ENCODE peak calls at places on chromosomes 3 and 15, in nine cellular contexts. One of them, this sample, is unnamed.

GRCh38 chr3:184693011-184693975 is 18.6 kb downstream of the MAGEF1 start:
- DNase-seq in A549: no peak
- DNase-seq in right atrium auricular region: no peak
- DNase-seq in fibroblast of mammary gland: no peak
- DNase-seq in lower leg skin: peak
- DNase-seq in uterus: no peak
- DNase-seq in HFF-Myc: no peak
- DNase-seq in heart left ventricle: no peak
- DNase-seq in heart right ventricle: no peak
- DNase-seq in this sample: no peak

GRCh38 chr15:89551502-89551901 is 23.8 kb upstream of the TICRR start:
- DNase-seq in fibroblast of mammary gland: no peak
- DNase-seq in heart right ventricle: no peak
- DNase-seq in heart left ventricle: no peak
- DNase-seq in HFF-Myc: no peak
- DNase-seq in uterus: no peak
- DNase-seq in A549: no peak
- DNase-seq in lower leg skin: no peak
- DNase-seq in right atrium auricular region: no peak
- DNase-seq in this sample: no peak

GRCh38 chr3:129829640-129830039 is 63.9 kb downstream of the TMCC1 start:
- DNase-seq in heart left ventricle: peak
- DNase-seq in fibroblast of mammary gland: peak
- DNase-seq in heart right ventricle: peak
- DNase-seq in right atrium auricular region: no peak
- DNase-seq in uterus: peak
- DNase-seq in HFF-Myc: peak
- DNase-seq in lower leg skin: no peak
- DNase-seq in A549: peak
- DNase-seq in this sample: no peak

GRCh38 chr3:164940737-164941136 is 137.6 kb downstream of the SI start:
- DNase-seq in A549: no peak
- DNase-seq in HFF-Myc: no peak
- DNase-seq in lower leg skin: no peak
- DNase-seq in right atrium auricular region: no peak
- DNase-seq in heart left ventricle: no peak
- DNase-seq in heart right ventricle: no peak
- DNase-seq in fibroblast of mammary gland: no peak
- DNase-seq in uterus: no peak
- DNase-seq in this sample: no peak

GRCh38 chr3:32147935-32148334 is 41.5 kb downstream of the GPD1L start:
- DNase-seq in lower leg skin: no peak
- DNase-seq in fibroblast of mammary gland: no peak
- DNase-seq in heart right ventricle: no peak
- DNase-seq in right atrium auricular region: no peak
- DNase-seq in uterus: no peak
- DNase-seq in A549: no peak
- DNase-seq in heart left ventricle: no peak
- DNase-seq in HFF-Myc: no peak
- DNase-seq in this sample: no peak

GRCh38 chr3:134079111-134079531 is 49.4 kb upstream of the SLCO2A1 start:
- DNase-seq in lower leg skin: peak
- DNase-seq in heart right ventricle: no peak
- DNase-seq in HFF-Myc: no peak
- DNase-seq in heart left ventricle: no peak
- DNase-seq in uterus: no peak
- DNase-seq in right atrium auricular region: peak
- DNase-seq in fibroblast of mammary gland: peak
- DNase-seq in A549: no peak
- DNase-seq in this sample: no peak

GRCh38 chr3:145383416-145383815 is 777.6 kb downstream of the PLOD2 start:
- DNase-seq in HFF-Myc: no peak
- DNase-seq in fibroblast of mammary gland: no peak
- DNase-seq in heart left ventricle: no peak
- DNase-seq in heart right ventricle: no peak
- DNase-seq in right atrium auricular region: no peak
- DNase-seq in lower leg skin: no peak
- DNase-seq in uterus: no peak
- DNase-seq in A549: no peak
- DNase-seq in this sample: no peak

GRCh38 chr3:141789281-141789680 is 26.1 kb downstream of the GRK7 start:
- DNase-seq in fibroblast of mammary gland: no peak
- DNase-seq in uterus: no peak
- DNase-seq in heart right ventricle: no peak
- DNase-seq in heart left ventricle: no peak
- DNase-seq in lower leg skin: peak
- DNase-seq in right atrium auricular region: no peak
- DNase-seq in HFF-Myc: no peak
- DNase-seq in A549: peak
- DNase-seq in this sample: no peak

GRCh38 chr15:85440451-85440850 is 60.0 kb downstream of the AKAP13 start:
- DNase-seq in right atrium auricular region: no peak
- DNase-seq in HFF-Myc: no peak
- DNase-seq in lower leg skin: no peak
- DNase-seq in heart left ventricle: no peak
- DNase-seq in uterus: no peak
- DNase-seq in A549: no peak
- DNase-seq in fibroblast of mammary gland: no peak
- DNase-seq in heart right ventricle: no peak
- DNase-seq in this sample: no peak

GRCh38 chr3:87318609-87319008 is 42.2 kb upstream of the POU1F1 start:
- DNase-seq in A549: no peak
- DNase-seq in heart right ventricle: no peak
- DNase-seq in HFF-Myc: no peak
- DNase-seq in lower leg skin: no peak
- DNase-seq in heart left ventricle: no peak
- DNase-seq in fibroblast of mammary gland: no peak
- DNase-seq in right atrium auricular region: no peak
- DNase-seq in uterus: no peak
- DNase-seq in this sample: no peak

GRCh38 chr15:37038716-37039106 is 61.6 kb downstream of the MEIS2 start:
- DNase-seq in lower leg skin: no peak
- DNase-seq in right atrium auricular region: no peak
- DNase-seq in HFF-Myc: no peak
- DNase-seq in heart left ventricle: no peak
- DNase-seq in heart right ventricle: no peak
- DNase-seq in uterus: no peak
- DNase-seq in fibroblast of mammary gland: no peak
- DNase-seq in A549: no peak
- DNase-seq in this sample: no peak

GRCh38 chr3:17795733-17796132 is 53.3 kb upstream of the TBC1D5 start:
- DNase-seq in A549: no peak
- DNase-seq in fibroblast of mammary gland: peak
- DNase-seq in uterus: no peak
- DNase-seq in HFF-Myc: no peak
- DNase-seq in heart right ventricle: no peak
- DNase-seq in right atrium auricular region: no peak
- DNase-seq in heart left ventricle: no peak
- DNase-seq in lower leg skin: no peak
- DNase-seq in this sample: no peak

GRCh38 chr15:37031198-37031597 is 69.2 kb downstream of the MEIS2 start:
- DNase-seq in right atrium auricular region: no peak
- DNase-seq in fibroblast of mammary gland: peak
- DNase-seq in lower leg skin: no peak
- DNase-seq in heart left ventricle: no peak
- DNase-seq in heart right ventricle: no peak
- DNase-seq in uterus: no peak
- DNase-seq in HFF-Myc: peak
- DNase-seq in A549: no peak
- DNase-seq in this sample: no peak

GRCh38 chr15:88897456-88898194 is 2.3 kb upstream of the HAPLN3 start:
- DNase-seq in uterus: peak
- DNase-seq in HFF-Myc: no peak
- DNase-seq in heart left ventricle: peak
- DNase-seq in lower leg skin: peak
- DNase-seq in right atrium auricular region: peak
- DNase-seq in fibroblast of mammary gland: peak
- DNase-seq in heart right ventricle: peak
- DNase-seq in A549: peak
- DNase-seq in this sample: peak

GRCh38 chr3:86595696-86596095 is 395.3 kb downstream of the VGLL3 start:
- DNase-seq in right atrium auricular region: no peak
- DNase-seq in heart right ventricle: no peak
- DNase-seq in uterus: no peak
- DNase-seq in fibroblast of mammary gland: no peak
- DNase-seq in lower leg skin: no peak
- DNase-seq in HFF-Myc: no peak
- DNase-seq in A549: no peak
- DNase-seq in heart left ventricle: no peak
- DNase-seq in this sample: no peak

GRCh38 chr3:99332726-99333125 is 305.7 kb upstream of the COL8A1 start:
- DNase-seq in fibroblast of mammary gland: no peak
- DNase-seq in HFF-Myc: no peak
- DNase-seq in heart left ventricle: no peak
- DNase-seq in lower leg skin: no peak
- DNase-seq in right atrium auricular region: no peak
- DNase-seq in A549: no peak
- DNase-seq in uterus: no peak
- DNase-seq in heart right ventricle: no peak
- DNase-seq in this sample: no peak

GRCh38 chr15:72994778-72995177 is 57.5 kb upstream of the NEO1 start:
- DNase-seq in HFF-Myc: no peak
- DNase-seq in A549: no peak
- DNase-seq in uterus: no peak
- DNase-seq in fibroblast of mammary gland: no peak
- DNase-seq in right atrium auricular region: no peak
- DNase-seq in heart left ventricle: no peak
- DNase-seq in lower leg skin: no peak
- DNase-seq in heart right ventricle: no peak
- DNase-seq in this sample: no peak

GRCh38 chr3:46386206-46386605 is 15.5 kb downstream of the CCR5 start:
- DNase-seq in uterus: no peak
- DNase-seq in heart left ventricle: no peak
- DNase-seq in right atrium auricular region: no peak
- DNase-seq in heart right ventricle: no peak
- DNase-seq in HFF-Myc: no peak
- DNase-seq in A549: peak
- DNase-seq in lower leg skin: no peak
- DNase-seq in fibroblast of mammary gland: peak
- DNase-seq in this sample: no peak

GRCh38 chr15:64162869-64163661 is at the start of gene PPIB:
- DNase-seq in fibroblast of mammary gland: peak
- DNase-seq in right atrium auricular region: peak
- DNase-seq in heart right ventricle: peak
- DNase-seq in A549: peak
- DNase-seq in HFF-Myc: peak
- DNase-seq in uterus: peak
- DNase-seq in lower leg skin: peak
- DNase-seq in heart left ventricle: peak
- DNase-seq in this sample: peak
- H3K4me3 ChIP-seq in fibroblast of mammary gland: peak
- H3K4me3 ChIP-seq in right atrium auricular region: peak
- H3K4me3 ChIP-seq in heart right ventricle: peak
- H3K4me3 ChIP-seq in A549: peak
- H3K4me3 ChIP-seq in HFF-Myc: peak
- H3K4me3 ChIP-seq in uterus: peak
- H3K4me3 ChIP-seq in lower leg skin: peak
- H3K4me3 ChIP-seq in heart left ventricle: peak
- H3K4me3 ChIP-seq in this sample: peak

GRCh38 chr15:44307712-44308111 is 19.2 kb downstream of the GOLM2 start:
- DNase-seq in uterus: no peak
- DNase-seq in lower leg skin: no peak
- DNase-seq in A549: no peak
- DNase-seq in HFF-Myc: no peak
- DNase-seq in heart left ventricle: no peak
- DNase-seq in right atrium auricular region: no peak
- DNase-seq in heart right ventricle: no peak
- DNase-seq in fibroblast of mammary gland: no peak
- DNase-seq in this sample: no peak
- H3K4me3 ChIP-seq in uterus: no peak
- H3K4me3 ChIP-seq in lower leg skin: no peak
- H3K4me3 ChIP-seq in A549: no peak
- H3K4me3 ChIP-seq in HFF-Myc: no peak
- H3K4me3 ChIP-seq in heart left ventricle: no peak
- H3K4me3 ChIP-seq in right atrium auricular region: no peak
- H3K4me3 ChIP-seq in heart right ventricle: no peak
- H3K4me3 ChIP-seq in fibroblast of mammary gland: no peak
- H3K4me3 ChIP-seq in this sample: no peak

DNA sequence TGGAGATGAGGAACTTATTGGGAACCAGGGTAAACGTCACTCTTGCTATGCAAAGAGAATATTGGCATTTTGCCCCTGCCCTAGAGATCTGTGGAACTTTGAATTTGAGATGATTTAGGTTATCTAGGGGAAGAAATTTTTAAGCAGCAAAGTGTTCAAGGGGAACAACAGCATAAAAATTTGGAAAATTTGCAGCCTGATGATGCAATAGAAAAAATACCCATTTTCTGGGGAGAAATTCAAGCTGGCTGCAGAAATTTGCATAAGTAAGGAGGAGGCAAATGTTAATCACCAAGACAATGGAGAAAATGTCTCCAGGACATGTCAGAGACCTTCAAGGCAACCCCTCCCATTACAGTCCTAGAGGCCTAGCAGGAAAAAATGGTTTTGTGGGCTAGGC is 4.4 kb upstream of the RPL32 start:
- DNase-seq in right atrium auricular region: no peak
- DNase-seq in heart right ventricle: no peak
- DNase-seq in lower leg skin: no peak
- DNase-seq in A549: no peak
- DNase-seq in fibroblast of mammary gland: no peak
- DNase-seq in HFF-Myc: no peak
- DNase-seq in heart left ventricle: no peak
- DNase-seq in uterus: no peak
- DNase-seq in this sample: no peak
- H3K4me3 ChIP-seq in right atrium auricular region: no peak
- H3K4me3 ChIP-seq in heart right ventricle: no peak
- H3K4me3 ChIP-seq in lower leg skin: no peak
- H3K4me3 ChIP-seq in A549: no peak
- H3K4me3 ChIP-seq in fibroblast of mammary gland: no peak
- H3K4me3 ChIP-seq in HFF-Myc: no peak
- H3K4me3 ChIP-seq in heart left ventricle: no peak
- H3K4me3 ChIP-seq in uterus: no peak
- H3K4me3 ChIP-seq in this sample: no peak

GRCh38 chr3:14539384-14540208 is 546 bp downstream of the GRIP2 start:
- DNase-seq in A549: no peak
- DNase-seq in lower leg skin: no peak
- DNase-seq in heart right ventricle: no peak
- DNase-seq in fibroblast of mammary gland: no peak
- DNase-seq in heart left ventricle: peak
- DNase-seq in uterus: no peak
- DNase-seq in right atrium auricular region: no peak
- DNase-seq in HFF-Myc: no peak
- DNase-seq in this sample: peak

GRCh38 chr3:14541646-14542045 is 1.5 kb upstream of the GRIP2 start:
- DNase-seq in right atrium auricular region: no peak
- DNase-seq in lower leg skin: no peak
- DNase-seq in A549: no peak
- DNase-seq in HFF-Myc: no peak
- DNase-seq in heart left ventricle: no peak
- DNase-seq in heart right ventricle: no peak
- DNase-seq in fibroblast of mammary gland: no peak
- DNase-seq in uterus: no peak
- DNase-seq in this sample: no peak

GRCh38 chr3:14538451-14539088 is 1.6 kb downstream of the GRIP2 start:
- DNase-seq in fibroblast of mammary gland: no peak
- DNase-seq in HFF-Myc: no peak
- DNase-seq in right atrium auricular region: no peak
- DNase-seq in heart right ventricle: no peak
- DNase-seq in heart left ventricle: peak
- DNase-seq in A549: no peak
- DNase-seq in uterus: no peak
- DNase-seq in lower leg skin: no peak
- DNase-seq in this sample: peak

GRCh38 chr3:14540821-14541385 is 761 bp upstream of the GRIP2 start:
- DNase-seq in A549: no peak
- DNase-seq in heart right ventricle: no peak
- DNase-seq in lower leg skin: no peak
- DNase-seq in fibroblast of mammary gland: no peak
- DNase-seq in HFF-Myc: no peak
- DNase-seq in uterus: no peak
- DNase-seq in heart left ventricle: peak
- DNase-seq in right atrium auricular region: no peak
- DNase-seq in this sample: peak

GRCh38 chr3:14540209-14540575 is at the start of gene GRIP2:
- DNase-seq in heart right ventricle: peak
- DNase-seq in fibroblast of mammary gland: no peak
- DNase-seq in right atrium auricular region: no peak
- DNase-seq in A549: no peak
- DNase-seq in HFF-Myc: no peak
- DNase-seq in lower leg skin: no peak
- DNase-seq in heart left ventricle: peak
- DNase-seq in uterus: no peak
- DNase-seq in this sample: peak
- H3K4me3 ChIP-seq in heart right ventricle: peak
- H3K4me3 ChIP-seq in fibroblast of mammary gland: no peak
- H3K4me3 ChIP-seq in right atrium auricular region: peak
- H3K4me3 ChIP-seq in A549: no peak
- H3K4me3 ChIP-seq in HFF-Myc: no peak
- H3K4me3 ChIP-seq in lower leg skin: no peak
- H3K4me3 ChIP-seq in heart left ventricle: peak
- H3K4me3 ChIP-seq in uterus: no peak
- H3K4me3 ChIP-seq in this sample: no peak

This sample was measured in lower lobe of right lung.